ENCODE peak calls at places on chromosomes 12 and 14, in four cellular contexts. One of them, this sample, is unnamed.

GRCh38 chr12:113263431-113263963 is 42.2 kb downstream of the TPCN1 start:
- DNase-seq in NCI-H1417 treated with DMSO at 0.1 percent for 48 hours: no peak
- DNase-seq in retina: no peak
- DNase-seq in stimulated activated CD8-positive, alpha-beta memory T cell treated with anti-CD3 and anti-CD28 coated beads, Interleukin-2, amount 100 ng/mL, for 1 hour: no peak
- DNase-seq in this sample: no peak

GRCh38 chr12:43740511-43741100 is 18.0 kb downstream of the PUS7L start:
- DNase-seq in stimulated activated CD8-positive, alpha-beta memory T cell treated with anti-CD3 and anti-CD28 coated beads, Interleukin-2, amount 100 ng/mL, for 1 hour: no peak
- DNase-seq in retina: no peak
- DNase-seq in NCI-H1417 treated with DMSO at 0.1 percent for 48 hours: no peak
- DNase-seq in this sample: no peak

GRCh38 chr12:113204806-113205205 is 16.5 kb upstream of the TPCN1 start:
- DNase-seq in NCI-H1417 treated with DMSO at 0.1 percent for 48 hours: no peak
- DNase-seq in retina: no peak
- DNase-seq in stimulated activated CD8-positive, alpha-beta memory T cell treated with anti-CD3 and anti-CD28 coated beads, Interleukin-2, amount 100 ng/mL, for 1 hour: no peak
- DNase-seq in this sample: peak; percentile 83

GRCh38 chr12:9049520-9050133 is 60.3 kb downstream of the KLRG1 start:
- DNase-seq in NCI-H1417 treated with DMSO at 0.1 percent for 48 hours: peak; percentile 4
- DNase-seq in retina: no peak
- DNase-seq in stimulated activated CD8-positive, alpha-beta memory T cell treated with anti-CD3 and anti-CD28 coated beads, Interleukin-2, amount 100 ng/mL, for 1 hour: no peak
- DNase-seq in this sample: peak; percentile 74

GRCh38 chr12:130825771-130826150 is 13.3 kb downstream of the STX2 start:
- DNase-seq in retina: no peak
- DNase-seq in NCI-H1417 treated with DMSO at 0.1 percent for 48 hours: no peak
- DNase-seq in stimulated activated CD8-positive, alpha-beta memory T cell treated with anti-CD3 and anti-CD28 coated beads, Interleukin-2, amount 100 ng/mL, for 1 hour: no peak
- DNase-seq in this sample: no peak

GRCh38 chr14:76413962-76414665 is 38.2 kb downstream of the ESRRB start:
- DNase-seq in retina: peak; percentile 54
- DNase-seq in NCI-H1417 treated with DMSO at 0.1 percent for 48 hours: no peak
- DNase-seq in stimulated activated CD8-positive, alpha-beta memory T cell treated with anti-CD3 and anti-CD28 coated beads, Interleukin-2, amount 100 ng/mL, for 1 hour: no peak
- DNase-seq in this sample: peak; percentile 33

GRCh38 chr14:103534576-103535061 is 5.6 kb downstream of the TRMT61A start:
- DNase-seq in NCI-H1417 treated with DMSO at 0.1 percent for 48 hours: no peak
- DNase-seq in stimulated activated CD8-positive, alpha-beta memory T cell treated with anti-CD3 and anti-CD28 coated beads, Interleukin-2, amount 100 ng/mL, for 1 hour: no peak
- DNase-seq in retina: peak; percentile 25
- DNase-seq in this sample: no peak

GRCh38 chr14:88998027-88998426 is 173.6 kb downstream of the TTC8 start:
- DNase-seq in NCI-H1417 treated with DMSO at 0.1 percent for 48 hours: peak; percentile 59
- DNase-seq in retina: no peak
- DNase-seq in stimulated activated CD8-positive, alpha-beta memory T cell treated with anti-CD3 and anti-CD28 coated beads, Interleukin-2, amount 100 ng/mL, for 1 hour: no peak
- DNase-seq in this sample: peak; percentile 18

GRCh38 chr14:59483360-59483759 is 848 bp downstream of the L3HYPDH start:
- DNase-seq in retina: no peak
- DNase-seq in NCI-H1417 treated with DMSO at 0.1 percent for 48 hours: no peak
- DNase-seq in stimulated activated CD8-positive, alpha-beta memory T cell treated with anti-CD3 and anti-CD28 coated beads, Interleukin-2, amount 100 ng/mL, for 1 hour: no peak
- DNase-seq in this sample: peak; percentile 65

GRCh38 chr12:22034709-22035506 is 11.1 kb upstream of the CMAS start:
- DNase-seq in stimulated activated CD8-positive, alpha-beta memory T cell treated with anti-CD3 and anti-CD28 coated beads, Interleukin-2, amount 100 ng/mL, for 1 hour: no peak
- DNase-seq in NCI-H1417 treated with DMSO at 0.1 percent for 48 hours: no peak
- DNase-seq in retina: no peak
- DNase-seq in this sample: peak; percentile 35

GRCh38 chr12:67006612-67007011 is 262.5 kb upstream of the CAND1 start:
- DNase-seq in stimulated activated CD8-positive, alpha-beta memory T cell treated with anti-CD3 and anti-CD28 coated beads, Interleukin-2, amount 100 ng/mL, for 1 hour: no peak
- DNase-seq in retina: no peak
- DNase-seq in NCI-H1417 treated with DMSO at 0.1 percent for 48 hours: no peak
- DNase-seq in this sample: no peak

GRCh38 chr14:95533391-95533821 is 1.4 kb upstream of the GLRX5 start:
- DNase-seq in NCI-H1417 treated with DMSO at 0.1 percent for 48 hours: peak; percentile 16
- DNase-seq in stimulated activated CD8-positive, alpha-beta memory T cell treated with anti-CD3 and anti-CD28 coated beads, Interleukin-2, amount 100 ng/mL, for 1 hour: no peak
- DNase-seq in retina: no peak
- DNase-seq in this sample: peak; percentile 46

GRCh38 chr14:36647417-36647826 is 14.2 kb upstream of the PAX9 start:
- DNase-seq in stimulated activated CD8-positive, alpha-beta memory T cell treated with anti-CD3 and anti-CD28 coated beads, Interleukin-2, amount 100 ng/mL, for 1 hour: no peak
- DNase-seq in NCI-H1417 treated with DMSO at 0.1 percent for 48 hours: peak; percentile 53
- DNase-seq in retina: no peak
- DNase-seq in this sample: no peak

GRCh38 chr12:46660276-46660675 is 165.5 kb downstream of the SLC38A4 start:
- DNase-seq in NCI-H1417 treated with DMSO at 0.1 percent for 48 hours: no peak
- DNase-seq in stimulated activated CD8-positive, alpha-beta memory T cell treated with anti-CD3 and anti-CD28 coated beads, Interleukin-2, amount 100 ng/mL, for 1 hour: no peak
- DNase-seq in retina: no peak
- DNase-seq in this sample: no peak

GRCh38 chr14:24057271-24057670 is 5.5 kb downstream of the CARMIL3 start:
- DNase-seq in NCI-H1417 treated with DMSO at 0.1 percent for 48 hours: no peak
- DNase-seq in retina: no peak
- DNase-seq in stimulated activated CD8-positive, alpha-beta memory T cell treated with anti-CD3 and anti-CD28 coated beads, Interleukin-2, amount 100 ng/mL, for 1 hour: no peak
- DNase-seq in this sample: no peak

GRCh38 chr14:89504602-89505320 is 87.7 kb upstream of the FOXN3 start:
- DNase-seq in NCI-H1417 treated with DMSO at 0.1 percent for 48 hours: no peak
- DNase-seq in retina: no peak
- DNase-seq in stimulated activated CD8-positive, alpha-beta memory T cell treated with anti-CD3 and anti-CD28 coated beads, Interleukin-2, amount 100 ng/mL, for 1 hour: no peak
- DNase-seq in this sample: no peak

GRCh38 chr12:40219760-40220159 is 5.0 kb upstream of the LRRK2 start:
- DNase-seq in stimulated activated CD8-positive, alpha-beta memory T cell treated with anti-CD3 and anti-CD28 coated beads, Interleukin-2, amount 100 ng/mL, for 1 hour: no peak
- DNase-seq in NCI-H1417 treated with DMSO at 0.1 percent for 48 hours: no peak
- DNase-seq in retina: no peak
- DNase-seq in this sample: no peak

GRCh38 chr12:28253175-28253641 is 63.0 kb downstream of the CCDC91 start:
- DNase-seq in NCI-H1417 treated with DMSO at 0.1 percent for 48 hours: no peak
- DNase-seq in stimulated activated CD8-positive, alpha-beta memory T cell treated with anti-CD3 and anti-CD28 coated beads, Interleukin-2, amount 100 ng/mL, for 1 hour: no peak
- DNase-seq in retina: no peak
- DNase-seq in this sample: no peak

GRCh38 chr12:87953257-87953860 is 75.8 kb downstream of the C12orf50 start:
- DNase-seq in retina: no peak
- DNase-seq in stimulated activated CD8-positive, alpha-beta memory T cell treated with anti-CD3 and anti-CD28 coated beads, Interleukin-2, amount 100 ng/mL, for 1 hour: no peak
- DNase-seq in NCI-H1417 treated with DMSO at 0.1 percent for 48 hours: no peak
- DNase-seq in this sample: peak; percentile 77

GRCh38 chr12:55966408-55967281 is at the start of gene CDK2:
- DNase-seq in stimulated activated CD8-positive, alpha-beta memory T cell treated with anti-CD3 and anti-CD28 coated beads, Interleukin-2, amount 100 ng/mL, for 1 hour: peak; percentile 78
- DNase-seq in retina: peak; percentile 91
- DNase-seq in NCI-H1417 treated with DMSO at 0.1 percent for 48 hours: peak; percentile 48
- DNase-seq in this sample: peak; percentile 96

GRCh38 chr14:21960636-21961035 is 287.0 kb upstream of the OR4E1 start:
- DNase-seq in retina: no peak
- DNase-seq in NCI-H1417 treated with DMSO at 0.1 percent for 48 hours: no peak
- DNase-seq in stimulated activated CD8-positive, alpha-beta memory T cell treated with anti-CD3 and anti-CD28 coated beads, Interleukin-2, amount 100 ng/mL, for 1 hour: no peak
- DNase-seq in this sample: no peak

GRCh38 chr12:32476446-32476845 is 77.1 kb downstream of the FGD4 start:
- DNase-seq in stimulated activated CD8-positive, alpha-beta memory T cell treated with anti-CD3 and anti-CD28 coated beads, Interleukin-2, amount 100 ng/mL, for 1 hour: no peak
- DNase-seq in NCI-H1417 treated with DMSO at 0.1 percent for 48 hours: no peak
- DNase-seq in retina: no peak
- DNase-seq in this sample: peak; percentile 32

GRCh38 chr12:130041983-130042812 is 120.1 kb upstream of the FZD10 start:
- DNase-seq in stimulated activated CD8-positive, alpha-beta memory T cell treated with anti-CD3 and anti-CD28 coated beads, Interleukin-2, amount 100 ng/mL, for 1 hour: no peak
- DNase-seq in NCI-H1417 treated with DMSO at 0.1 percent for 48 hours: no peak
- DNase-seq in retina: peak; percentile 93
- DNase-seq in this sample: peak; percentile 85

GRCh38 chr14:68951051-68951797 is 27.9 kb downstream of the ACTN1 start:
- DNase-seq in retina: no peak
- DNase-seq in stimulated activated CD8-positive, alpha-beta memory T cell treated with anti-CD3 and anti-CD28 coated beads, Interleukin-2, amount 100 ng/mL, for 1 hour: no peak
- DNase-seq in NCI-H1417 treated with DMSO at 0.1 percent for 48 hours: no peak
- DNase-seq in this sample: no peak

GRCh38 chr14:24816929-24817637 is 183.1 kb upstream of the GZMB start:
- DNase-seq in NCI-H1417 treated with DMSO at 0.1 percent for 48 hours: no peak
- DNase-seq in stimulated activated CD8-positive, alpha-beta memory T cell treated with anti-CD3 and anti-CD28 coated beads, Interleukin-2, amount 100 ng/mL, for 1 hour: no peak
- DNase-seq in retina: no peak
- DNase-seq in this sample: peak; percentile 29

GRCh38 chr12:26062566-26062965 is 62.3 kb downstream of the BHLHE41 start:
- DNase-seq in retina: no peak
- DNase-seq in NCI-H1417 treated with DMSO at 0.1 percent for 48 hours: no peak
- DNase-seq in stimulated activated CD8-positive, alpha-beta memory T cell treated with anti-CD3 and anti-CD28 coated beads, Interleukin-2, amount 100 ng/mL, for 1 hour: no peak
- DNase-seq in this sample: no peak

GRCh38 chr14:46215801-46216200 is 435.8 kb downstream of the RPL10L start:
- DNase-seq in retina: no peak
- DNase-seq in NCI-H1417 treated with DMSO at 0.1 percent for 48 hours: no peak
- DNase-seq in stimulated activated CD8-positive, alpha-beta memory T cell treated with anti-CD3 and anti-CD28 coated beads, Interleukin-2, amount 100 ng/mL, for 1 hour: no peak
- DNase-seq in this sample: no peak

GRCh38 chr12:91836264-91836663 is 309.4 kb downstream of the BTG1 start:
- DNase-seq in retina: no peak
- DNase-seq in NCI-H1417 treated with DMSO at 0.1 percent for 48 hours: no peak
- DNase-seq in stimulated activated CD8-positive, alpha-beta memory T cell treated with anti-CD3 and anti-CD28 coated beads, Interleukin-2, amount 100 ng/mL, for 1 hour: no peak
- DNase-seq in this sample: no peak

GRCh38 chr12:89354630-89354931 is 2.3 kb upstream of the DUSP6 start:
- DNase-seq in NCI-H1417 treated with DMSO at 0.1 percent for 48 hours: no peak
- DNase-seq in stimulated activated CD8-positive, alpha-beta memory T cell treated with anti-CD3 and anti-CD28 coated beads, Interleukin-2, amount 100 ng/mL, for 1 hour: no peak
- DNase-seq in retina: no peak
- DNase-seq in this sample: no peak

GRCh38 chr12:76030378-76031080 is 1.0 kb downstream of the PHLDA1 start:
- DNase-seq in NCI-H1417 treated with DMSO at 0.1 percent for 48 hours: no peak
- DNase-seq in stimulated activated CD8-positive, alpha-beta memory T cell treated with anti-CD3 and anti-CD28 coated beads, Interleukin-2, amount 100 ng/mL, for 1 hour: no peak
- DNase-seq in retina: no peak
- DNase-seq in this sample: peak; percentile 73

GRCh38 chr12:108323581-108323980 is 15.5 kb downstream of the CMKLR1 start:
- DNase-seq in NCI-H1417 treated with DMSO at 0.1 percent for 48 hours: no peak
- DNase-seq in stimulated activated CD8-positive, alpha-beta memory T cell treated with anti-CD3 and anti-CD28 coated beads, Interleukin-2, amount 100 ng/mL, for 1 hour: no peak
- DNase-seq in retina: no peak
- DNase-seq in this sample: no peak

GRCh38 chr14:61678966-61679365 is 16.3 kb upstream of the HIF1A start:
- DNase-seq in stimulated activated CD8-positive, alpha-beta memory T cell treated with anti-CD3 and anti-CD28 coated beads, Interleukin-2, amount 100 ng/mL, for 1 hour: no peak
- DNase-seq in retina: no peak
- DNase-seq in NCI-H1417 treated with DMSO at 0.1 percent for 48 hours: no peak
- DNase-seq in this sample: peak; percentile 64

GRCh38 chr12:94603434-94604068 is 46.8 kb downstream of the TMCC3 start:
- DNase-seq in retina: no peak
- DNase-seq in NCI-H1417 treated with DMSO at 0.1 percent for 48 hours: no peak
- DNase-seq in stimulated activated CD8-positive, alpha-beta memory T cell treated with anti-CD3 and anti-CD28 coated beads, Interleukin-2, amount 100 ng/mL, for 1 hour: peak; percentile 18
- DNase-seq in this sample: no peak

GRCh38 chr12:16927259-16927658 is 321.3 kb upstream of the LMO3 start:
- DNase-seq in NCI-H1417 treated with DMSO at 0.1 percent for 48 hours: no peak
- DNase-seq in stimulated activated CD8-positive, alpha-beta memory T cell treated with anti-CD3 and anti-CD28 coated beads, Interleukin-2, amount 100 ng/mL, for 1 hour: no peak
- DNase-seq in retina: no peak
- DNase-seq in this sample: no peak

GRCh38 chr12:66131067-66131688 is 628 bp upstream of the LLPH start:
- DNase-seq in retina: no peak
- DNase-seq in NCI-H1417 treated with DMSO at 0.1 percent for 48 hours: no peak
- DNase-seq in stimulated activated CD8-positive, alpha-beta memory T cell treated with anti-CD3 and anti-CD28 coated beads, Interleukin-2, amount 100 ng/mL, for 1 hour: no peak
- DNase-seq in this sample: no peak

GRCh38 chr12:58341791-58342190 is 400.4 kb downstream of the ATP23 start:
- DNase-seq in stimulated activated CD8-positive, alpha-beta memory T cell treated with anti-CD3 and anti-CD28 coated beads, Interleukin-2, amount 100 ng/mL, for 1 hour: no peak
- DNase-seq in retina: no peak
- DNase-seq in NCI-H1417 treated with DMSO at 0.1 percent for 48 hours: no peak
- DNase-seq in this sample: peak; percentile 16

GRCh38 chr12:5432011-5432400 is at the start of gene NTF3:
- DNase-seq in retina: peak; percentile 76
- DNase-seq in NCI-H1417 treated with DMSO at 0.1 percent for 48 hours: no peak
- DNase-seq in stimulated activated CD8-positive, alpha-beta memory T cell treated with anti-CD3 and anti-CD28 coated beads, Interleukin-2, amount 100 ng/mL, for 1 hour: no peak
- DNase-seq in this sample: peak; percentile 79

GRCh38 chr12:26987634-26988424 is 26.4 kb downstream of the TM7SF3 start:
- DNase-seq in NCI-H1417 treated with DMSO at 0.1 percent for 48 hours: no peak
- DNase-seq in retina: no peak
- DNase-seq in stimulated activated CD8-positive, alpha-beta memory T cell treated with anti-CD3 and anti-CD28 coated beads, Interleukin-2, amount 100 ng/mL, for 1 hour: no peak
- DNase-seq in this sample: no peak

This sample was measured in left kidney.